ENCODE peak calls at places on chromosomes 11 and 22, in seven cellular contexts. Z, X, M, L, F, V and P are unnamed samples.
A peak's percentile ranks its signal among the peaks of the same experiment; 100 is the strongest.

GRCh38 chr11:11733246-11733763 is 108.5 kb upstream of the USP47 start:
- DNase-seq in Z (no peak), X (no peak), M (no peak), L (no peak), F (no peak), V (no peak), P (no peak)

GRCh38 chr11:45665206-45665932 is at the start of gene CHST1:
- DNase-seq in Z (peak; percentile 74), X (peak; percentile 63), M (no peak), L (peak; percentile 74), F (peak; percentile 45), V (no peak), P (no peak)

GRCh38 chr22:47647181-47647580 is 884.7 kb downstream of the TBC1D22A start:
- DNase-seq in Z (no peak), X (no peak), M (no peak), L (no peak), F (no peak), V (no peak), P (no peak)

GRCh38 chr22:21865041-21865440 is 2.4 kb downstream of the MAPK1 start:
- DNase-seq in Z (no peak), X (no peak), M (no peak), L (peak; percentile 75), F (peak; percentile 43), V (peak; percentile 91), P (no peak)

GRCh38 chr11:64864473-64865285 is 13.7 kb downstream of the EHD1 start:
- DNase-seq in Z (peak; percentile 57), X (no peak), M (no peak), L (peak; percentile 94), F (peak; percentile 89), V (peak; percentile 97), P (no peak)

GRCh38 chr22:22558972-22559603 is at the start of gene PRAME:
- DNase-seq in Z (peak; percentile 79), X (peak; percentile 51), M (peak; percentile 41), L (no peak), F (no peak), V (peak; percentile 13), P (no peak)

GRCh38 chr11:71156301-71156700 is 96.1 kb downstream of the SHANK2 start:
- DNase-seq in Z (no peak), X (no peak), M (no peak), L (no peak), F (no peak), V (no peak), P (no peak)

GRCh38 chr11:2215230-2215560 is 43.6 kb upstream of the TH start:
- DNase-seq in Z (no peak), X (no peak), M (no peak), L (peak; percentile 52), F (peak; percentile 11), V (no peak), P (no peak)

GRCh38 chr11:134536677-134537076 is 124.6 kb upstream of the B3GAT1 start:
- DNase-seq in Z (no peak), X (no peak), M (no peak), L (peak; percentile 19), F (no peak), V (no peak), P (no peak)

GRCh38 chr11:72614381-72614780 is 59.8 kb downstream of the PDE2A start:
- DNase-seq in Z (no peak), X (no peak), M (no peak), L (no peak), F (no peak), V (no peak), P (no peak)

GRCh38 chr11:71342116-71342515 is 89.7 kb upstream of the SHANK2 start:
- DNase-seq in Z (no peak), X (no peak), M (no peak), L (no peak), F (no peak), V (peak; percentile 77), P (no peak)

GRCh38 chr11:34055218-34056000 is 3.9 kb downstream of the CAPRIN1 start:
- DNase-seq in Z (no peak), X (no peak), M (no peak), L (no peak), F (no peak), V (no peak), P (no peak)

GRCh38 chr11:45580399-45580798 is 85.0 kb downstream of the CHST1 start:
- DNase-seq in Z (peak; percentile 65), X (no peak), M (no peak), L (no peak), F (no peak), V (peak; percentile 34), P (no peak)

GRCh38 chr11:69700278-69701140 is 3.3 kb downstream of the FGF19 start:
- DNase-seq in Z (peak; percentile 81), X (peak; percentile 73), M (no peak), L (peak; percentile 59), F (no peak), V (peak; percentile 75), P (no peak)

GRCh38 chr11:67373916-67374570 is 645 bp upstream of the CLCF1 start:
- DNase-seq in Z (peak; percentile 89), X (peak; percentile 90), M (no peak), L (peak; percentile 92), F (peak; percentile 83), V (peak; percentile 96), P (no peak)

GRCh38 chr11:60857378-60858232 is 1.9 kb upstream of the PTGDR2 start:
- DNase-seq in Z (no peak), X (no peak), M (no peak), L (no peak), F (no peak), V (peak; percentile 65), P (no peak)

GRCh38 chr11:74672956-74673895 is 58.0 kb downstream of the CHRDL2 start:
- DNase-seq in Z (no peak), X (peak; percentile 68), M (no peak), L (peak; percentile 93), F (peak; percentile 96), V (peak; percentile 100), P (no peak)

GRCh38 chr11:1158681-1159525 is 1.1 kb downstream of the MUC5AC start:
- DNase-seq in Z (no peak), X (peak; percentile 47), M (no peak), L (no peak), F (no peak), V (no peak), P (no peak)

GRCh38 chr22:23553438-23553837 is 26.7 kb downstream of the IGLL1 start:
- DNase-seq in Z (no peak), X (no peak), M (no peak), L (no peak), F (no peak), V (no peak), P (no peak)

GRCh38 chr11:47766363-47767227 is 546 bp downstream of the FNBP4 start:
- DNase-seq in Z (peak; percentile 57), X (peak; percentile 56), M (peak; percentile 60), L (peak; percentile 87), F (peak; percentile 60), V (peak; percentile 66), P (peak; percentile 79)

GRCh38 chr22:33832558-33833151 is 87.6 kb downstream of the LARGE1 start:
- DNase-seq in Z (no peak), X (peak; percentile 29), M (no peak), L (peak; percentile 76), F (no peak), V (no peak), P (no peak)

GRCh38 chr11:56885182-56885581 is 103.5 kb upstream of the OR5AK2 start:
- DNase-seq in Z (peak; percentile 30), X (peak; percentile 37), M (no peak), L (no peak), F (no peak), V (no peak), P (no peak)

GRCh38 chr22:30596886-30597285 is 5.2 kb upstream of the PES1 start:
- DNase-seq in Z (no peak), X (no peak), M (no peak), L (no peak), F (no peak), V (no peak), P (no peak)
- H3K27ac ChIP-seq in Z (no peak overlapping the region), X (peak overlapping the region; percentile 47), M (no peak overlapping the region), L (no peak overlapping the region), F (no peak overlapping the region), V (no peak overlapping the region), P (no peak overlapping the region)

GRCh38 chr22:20201837-20202392 is 51.1 kb upstream of the CCDC188 start:
- DNase-seq in Z (no peak), X (no peak), M (no peak), L (no peak), F (no peak), V (no peak), P (no peak)
- H3K27ac ChIP-seq in Z (no peak overlapping the region), X (no peak overlapping the region), M (no peak overlapping the region), L (no peak overlapping the region), F (no peak overlapping the region), V (no peak overlapping the region), P (no peak overlapping the region)

GRCh38 chr11:36421546-36422155 is 88.4 kb downstream of the TRAF6 start:
- DNase-seq in Z (no peak), X (no peak), M (no peak), L (no peak), F (no peak), V (peak; percentile 33), P (no peak)

GRCh38 chr11:36420025-36420424 is 90.0 kb downstream of the TRAF6 start:
- DNase-seq in Z (no peak), X (no peak), M (no peak), L (no peak), F (no peak), V (no peak), P (no peak)

GRCh38 chr11:36411202-36411640 is 98.9 kb downstream of the TRAF6 start:
- DNase-seq in Z (no peak), X (no peak), M (no peak), L (no peak), F (no peak), V (no peak), P (no peak)

GRCh38 chr11:36412781-36413383 is 97.2 kb downstream of the TRAF6 start:
- DNase-seq in Z (no peak), X (no peak), M (no peak), L (no peak), F (no peak), V (peak; percentile 87), P (no peak)

GRCh38 chr11:36417154-36417553 is 92.9 kb downstream of the TRAF6 start:
- DNase-seq in Z (no peak), X (no peak), M (no peak), L (no peak), F (no peak), V (no peak), P (no peak)
- H3K27ac ChIP-seq in Z (no peak overlapping the region), X (no peak overlapping the region), M (no peak overlapping the region), L (no peak overlapping the region), F (no peak overlapping the region), V (no peak overlapping the region), P (no peak overlapping the region)

GRCh38 chr11:77071671-77072605 is 5.2 kb downstream of the CAPN5 start:
- DNase-seq in Z (no peak), X (no peak), M (no peak), L (peak; percentile 62), F (peak; percentile 13), V (peak; percentile 37), P (no peak)

GRCh38 chr11:77074626-77075221 is 8.0 kb downstream of the CAPN5 start:
- DNase-seq in Z (no peak), X (no peak), M (no peak), L (peak; percentile 56), F (peak; percentile 17), V (no peak), P (no peak)

GRCh38 chr11:77072851-77073327 is 6.1 kb downstream of the CAPN5 start:
- DNase-seq in Z (no peak), X (no peak), M (no peak), L (no peak), F (no peak), V (no peak), P (no peak)

GRCh38 chr11:77074205-77074604 is 7.4 kb downstream of the CAPN5 start:
- DNase-seq in Z (no peak), X (peak; percentile 59), M (no peak), L (peak; percentile 63), F (peak; percentile 32), V (no peak), P (no peak)

GRCh38 chr11:77073328-77074001 is 6.7 kb downstream of the CAPN5 start:
- DNase-seq in Z (no peak), X (peak; percentile 80), M (no peak), L (peak; percentile 98), F (peak; percentile 94), V (peak; percentile 94), P (peak; percentile 50)
- H3K27ac ChIP-seq in Z (no peak overlapping the region), X (peak overlapping the region; percentile 87), M (no peak overlapping the region), L (peak overlapping the region; percentile 86), F (peak overlapping the region; percentile 95), V (peak overlapping the region; percentile 94), P (peak overlapping the region; percentile 46)